ENCODE peak calls at places on chromosomes 7 and 10, in four cellular contexts. N is colonic mucosa, S is NT2/D1, I is GM23248. L is an unnamed sample. For H3K4me1 and H3K9me3, the result is how much of the 10 kb centered on the place peaks cover.

GRCh38 chr10:86064219-86064618 is 302.4 kb downstream of the GRID1 start:
- DNase-seq in S (no peak), I (no peak), N (no peak), L (no peak)

GRCh38 chr10:114547466-114547865 is 110.6 kb downstream of the ABLIM1 start:
- DNase-seq in N (no peak), I (no peak), S (no peak), L (no peak)

GRCh38 chr7:75555736-75556135 is 63.6 kb downstream of the SPDYE5 start:
- DNase-seq in S (no peak), I (no peak), N (no peak), L (no peak)

GRCh38 chr7:125927556-125927955 is 997.9 kb upstream of the POT1 start:
- DNase-seq in N (no peak), S (no peak), I (no peak), L (peak)

GRCh38 chr10:111203615-111204014 is 126.8 kb downstream of the ADRA2A start:
- DNase-seq in I (no peak), N (no peak), S (no peak), L (no peak)

GRCh38 chr10:29102233-29102632 is 186.6 kb upstream of the LYZL1 start:
- DNase-seq in N (no peak), S (no peak), I (no peak), L (peak)

GRCh38 chr7:129950191-129950940 is 2.4 kb downstream of the UBE2H start:
- DNase-seq in I (peak), N (peak), S (no peak), L (peak)

GRCh38 chr7:2011266-2012043 is 221.3 kb downstream of the MAD1L1 start:
- DNase-seq in S (no peak), N (no peak), I (no peak), L (no peak)

GRCh38 chr10:19654576-19654975 is 161.7 kb upstream of the PLXDC2 start:
- DNase-seq in S (no peak), I (peak), N (no peak), L (no peak)

GRCh38 chr10:4801405-4801804 is 24.6 kb upstream of the AKR1E2 start:
- DNase-seq in N (no peak), S (no peak), I (no peak), L (no peak)

GRCh38 chr10:128047991-128048826 is 78.0 kb downstream of the MKI67 start:
- DNase-seq in S (no peak), N (peak), I (peak), L (no peak)

GRCh38 chr10:128046156-128046933 is 79.9 kb downstream of the MKI67 start:
- DNase-seq in I (no peak), N (no peak), S (no peak), L (no peak)

GRCh38 chr10:128045833-128046120 is 80.4 kb downstream of the MKI67 start:
- DNase-seq in I (no peak), S (no peak), N (no peak), L (no peak)

GRCh38 chr10:128046934-128047251 is 79.3 kb downstream of the MKI67 start:
- DNase-seq in S (no peak), I (no peak), N (no peak), L (no peak)

DNA sequence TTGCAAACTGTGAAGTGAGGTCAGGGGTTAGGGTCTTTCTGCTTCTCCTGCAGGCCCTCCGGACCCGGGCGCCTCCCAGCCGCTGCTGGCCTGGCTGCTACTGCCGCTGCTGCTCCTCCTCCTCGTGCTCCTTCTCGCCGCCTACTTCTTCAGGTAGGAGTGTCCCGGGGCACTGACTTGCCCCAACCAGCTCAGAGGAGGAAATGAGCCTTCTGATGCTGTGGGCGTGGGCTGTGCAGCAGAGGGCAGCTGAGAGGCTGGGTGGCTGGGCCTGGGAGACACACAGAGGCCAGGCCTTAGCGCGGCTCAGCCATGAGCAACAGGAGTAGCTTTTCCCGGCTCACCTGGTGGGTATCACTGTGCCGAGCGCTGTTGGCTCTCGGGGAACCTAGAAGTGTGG is 78.9 kb downstream of the MKI67 start:
- DNase-seq in N (peak), I (no peak), S (no peak), L (no peak)
- H3K4me3 ChIP-seq in N (peak), I (no peak), S (no peak), L (no peak)

DNA sequence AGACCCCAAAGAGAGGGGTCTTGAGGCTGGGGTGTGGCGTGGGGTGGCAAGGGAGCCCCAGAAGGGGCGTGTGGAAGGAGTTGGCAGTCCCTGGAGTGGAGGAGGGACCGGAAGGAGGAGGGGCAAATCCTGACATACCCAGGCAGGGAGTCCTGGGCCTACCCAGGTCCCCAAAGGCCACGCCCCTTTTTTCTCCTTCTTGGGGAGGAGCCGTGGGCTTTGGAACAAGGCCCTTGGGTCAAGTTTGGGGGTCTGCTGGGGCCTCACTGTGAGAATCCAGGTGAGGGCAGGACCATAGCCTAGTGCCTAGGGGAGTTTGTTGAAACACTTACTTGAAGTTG is 1.2 kb upstream of the SMARCD3 start:
- DNase-seq in I (peak), S (no peak), N (peak), L (peak)
- H3K4me1 ChIP-seq in I (under half), S (under half), N (under half), L (under half)

GRCh38 chr7:13953368-13953767 is 36.1 kb downstream of the ETV1 start:
- DNase-seq in S (no peak), I (no peak), N (no peak), L (no peak)
- H3K9me3 ChIP-seq in S (under half), I (under half), N (under half), L (under half)

GRCh38 chr7:74337926-74338325 is 48.7 kb downstream of the CLIP2 start:
- DNase-seq in S (no peak), I (no peak), N (no peak), L (no peak)
- H3K4me3 ChIP-seq in S (no peak), I (no peak), N (no peak), L (no peak)

DNA sequence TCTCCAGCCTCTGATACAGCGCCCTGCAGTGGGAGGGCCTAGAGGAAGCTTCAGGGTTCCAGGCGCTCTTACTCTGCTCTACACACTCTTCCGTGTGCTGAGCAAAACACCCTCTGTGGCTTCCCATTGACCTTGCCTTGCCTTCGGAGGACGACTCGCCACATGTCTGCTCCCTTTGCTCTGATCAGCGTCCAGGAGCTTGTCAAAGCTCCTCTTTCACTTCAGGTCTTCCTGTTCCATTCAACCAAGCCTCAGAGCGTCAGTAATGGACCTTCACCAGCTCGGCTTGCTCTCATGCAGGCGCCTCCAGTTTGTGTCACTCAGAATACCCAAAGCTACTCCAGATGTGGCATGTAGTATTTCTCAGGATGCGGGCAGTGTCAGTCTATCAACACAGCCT is 173.9 kb downstream of the ARID5B start:
- DNase-seq in S (no peak), N (no peak), I (no peak), L (no peak)
- H3K4me1 ChIP-seq in S (under half), N (under half), I (half or more), L (under half)

GRCh38 chr7:24419527-24419926 is 135.5 kb downstream of the NPY start:
- DNase-seq in I (no peak), N (no peak), S (no peak), L (no peak)
- H3K9me3 ChIP-seq in I (under half), N (under half), S (under half), L (under half)

GRCh38 chr7:142024547-142024946 is 28.9 kb downstream of the MGAM start:
- DNase-seq in N (no peak), I (peak), S (no peak), L (no peak)
- H3K4me3 ChIP-seq in N (no peak), I (no peak), S (no peak), L (no peak)

L was measured in HAP-1.